ENCODE peak calls at places on chromosomes 2 and 18, in six cellular contexts. A, B, V, R, W and Z are unnamed samples.

GRCh38 chr2:174026122-174026845 is 61.1 kb upstream of the SP3 start:
- DNase-seq in A (peak), B (no peak), V (no peak), R (no peak), W (no peak), Z (no peak)

GRCh38 chr18:31740180-31740579 is 20.5 kb downstream of the SLC25A52 start:
- DNase-seq in A (no peak), B (peak), V (no peak), R (no peak), W (no peak), Z (no peak)

GRCh38 chr2:218875692-218876246 is 4.9 kb upstream of the WNT10A start:
- DNase-seq in A (no peak), B (no peak), V (no peak), R (no peak), W (no peak), Z (no peak)

GRCh38 chr2:7915302-7916200 is 766.3 kb upstream of the ID2 start:
- DNase-seq in A (no peak), B (no peak), V (no peak), R (no peak), W (no peak), Z (no peak)

GRCh38 chr2:202831241-202831997 is 40.1 kb downstream of the ICA1L start:
- DNase-seq in A (no peak), B (peak), V (no peak), R (no peak), W (no peak), Z (no peak)

GRCh38 chr2:109594246-109594900 is 19.4 kb downstream of the SEPTIN10 start:
- DNase-seq in A (no peak), B (no peak), V (no peak), R (no peak), W (no peak), Z (no peak)

GRCh38 chr2:239726091-239726591 is 299.0 kb downstream of the NDUFA10 start:
- DNase-seq in A (peak), B (no peak), V (no peak), R (peak), W (no peak), Z (no peak)

GRCh38 chr2:138867341-138867740 is 87.2 kb upstream of the NXPH2 start:
- DNase-seq in A (no peak), B (no peak), V (no peak), R (no peak), W (no peak), Z (no peak)

GRCh38 chr18:43279015-43279758 is 1.9 kb upstream of the SYT4 start:
- DNase-seq in A (no peak), B (no peak), V (no peak), R (no peak), W (no peak), Z (no peak)

GRCh38 chr18:7897119-7897518 is 330.0 kb downstream of the PTPRM start:
- DNase-seq in A (no peak), B (no peak), V (no peak), R (no peak), W (no peak), Z (no peak)

GRCh38 chr2:133607679-133608078 is 39.4 kb upstream of the NCKAP5 start:
- DNase-seq in A (no peak), B (no peak), V (no peak), R (no peak), W (no peak), Z (no peak)

GRCh38 chr2:8544786-8545631 is 136.8 kb upstream of the ID2 start:
- DNase-seq in A (peak), B (peak), V (peak), R (peak), W (no peak), Z (no peak)

GRCh38 chr2:68653538-68653982 is 10.2 kb downstream of the PROKR1 start:
- DNase-seq in A (no peak), B (no peak), V (no peak), R (no peak), W (no peak), Z (no peak)

GRCh38 chr2:205769494-205769848 is 87.2 kb downstream of the NRP2 start:
- DNase-seq in A (no peak), B (no peak), V (no peak), R (no peak), W (no peak), Z (no peak)

GRCh38 chr2:71291398-71291797 is 40.2 kb upstream of the ZNF638 start:
- DNase-seq in A (no peak), B (no peak), V (no peak), R (no peak), W (no peak), Z (no peak)

GRCh38 chr2:74181739-74182138 is 3.1 kb upstream of the MOB1A start:
- DNase-seq in A (no peak), B (peak), V (peak), R (peak), W (no peak), Z (no peak)

GRCh38 chr2:194559964-194560363 is 1097.1 kb upstream of the SLC39A10 start:
- DNase-seq in A (no peak), B (no peak), V (no peak), R (no peak), W (no peak), Z (no peak)

GRCh38 chr2:127674241-127675209 is 805 bp downstream of the LIMS2 start:
- DNase-seq in A (peak), B (no peak), V (no peak), R (no peak), W (no peak), Z (peak)

GRCh38 chr2:43106767-43107527 is 119.5 kb downstream of the ZFP36L2 start:
- DNase-seq in A (no peak), B (no peak), V (no peak), R (no peak), W (no peak), Z (no peak)

GRCh38 chr2:223681125-223681524 is 79.0 kb upstream of the SCG2 start:
- DNase-seq in A (no peak), B (no peak), V (no peak), R (no peak), W (no peak), Z (no peak)

GRCh38 chr18:79682896-79683625 is 3.5 kb downstream of the CTDP1 start:
- DNase-seq in A (no peak), B (no peak), V (no peak), R (no peak), W (no peak), Z (no peak)

GRCh38 chr2:147051248-147051647 is 793.6 kb upstream of the ACVR2A start:
- DNase-seq in A (no peak), B (no peak), V (no peak), R (no peak), W (no peak), Z (no peak)

GRCh38 chr18:68995675-68996074 is 197.8 kb downstream of the CCDC102B start:
- DNase-seq in A (no peak), B (no peak), V (no peak), R (no peak), W (no peak), Z (no peak)

DNA sequence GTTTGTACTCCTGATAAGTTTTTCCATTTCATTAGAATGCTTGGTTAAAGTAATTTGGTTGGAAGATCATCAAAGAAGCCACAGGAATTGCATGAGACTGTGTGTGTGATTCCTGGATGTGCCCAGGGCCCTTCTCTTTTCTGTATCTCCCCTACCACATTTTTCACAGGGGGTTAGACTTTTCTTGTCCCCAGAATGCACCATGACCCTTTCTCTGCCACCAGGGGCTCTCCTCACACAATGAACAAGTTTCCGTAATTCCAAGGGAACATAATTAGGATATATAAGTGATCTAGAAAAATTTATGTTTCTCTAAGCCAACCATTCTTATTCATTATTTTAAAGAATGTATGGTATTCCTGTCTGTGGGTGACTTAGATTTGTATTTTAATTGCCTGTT is 291.8 kb downstream of the NEDD4L start:
- DNase-seq in A (no peak), B (no peak), V (no peak), R (no peak), W (no peak), Z (no peak)
- TF ChIP-seq CTCF in A (no peak), B (no peak), V (no peak), R (no peak), W (no peak), Z (peak)

GRCh38 chr2:95313296-95314265 is 16.4 kb downstream of the KCNIP3 start:
- DNase-seq in A (no peak), B (no peak), V (no peak), R (no peak), W (no peak), Z (no peak)

GRCh38 chr2:95314598-95314963 is 17.4 kb downstream of the KCNIP3 start:
- DNase-seq in A (no peak), B (no peak), V (no peak), R (no peak), W (no peak), Z (peak)

GRCh38 chr2:95315801-95316411 is 18.8 kb downstream of the KCNIP3 start:
- DNase-seq in A (no peak), B (no peak), V (no peak), R (no peak), W (no peak), Z (no peak)

GRCh38 chr2:95316466-95317122 is 19.4 kb downstream of the KCNIP3 start:
- DNase-seq in A (no peak), B (no peak), V (no peak), R (no peak), W (no peak), Z (no peak)

GRCh38 chr2:95314964-95315611 is 17.9 kb downstream of the KCNIP3 start:
- DNase-seq in A (no peak), B (peak), V (no peak), R (no peak), W (peak), Z (peak)
- TF ChIP-seq CTCF in A (peak), B (peak), V (no peak), R (peak), W (no peak), Z (peak)

DNA sequence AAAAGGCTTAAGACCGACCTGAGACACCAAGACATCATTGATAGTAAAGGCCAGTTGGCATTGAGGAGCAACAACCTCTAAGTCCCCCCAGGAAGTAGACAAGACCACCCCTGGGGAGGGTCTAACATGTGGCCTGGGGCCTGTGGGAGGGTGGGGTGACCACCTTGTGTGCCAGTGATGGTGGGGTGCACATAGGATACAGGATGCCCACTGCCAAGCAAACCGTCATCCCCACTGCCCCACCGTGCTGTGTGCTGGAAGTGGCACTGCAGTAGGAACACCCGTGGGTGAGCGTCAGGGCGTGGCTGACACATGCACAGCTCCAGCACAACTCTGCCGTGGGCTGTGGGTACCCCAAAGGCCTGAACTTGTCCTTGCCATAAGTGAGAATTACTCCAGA is 84.3 kb upstream of the LGALSL start:
- DNase-seq in A (no peak), B (no peak), V (no peak), R (no peak), W (no peak), Z (no peak)
- TF ChIP-seq CTCF in A (no peak), B (no peak), V (no peak), R (no peak), W (no peak), Z (no peak)

GRCh38 chr2:157782057-157782845 is 93.9 kb downstream of the ACVR1 start:
- DNase-seq in A (no peak), B (no peak), V (no peak), R (no peak), W (no peak), Z (no peak)
- TF ChIP-seq CTCF in A (no peak), B (peak), V (no peak), R (no peak), W (no peak), Z (no peak)

GRCh38 chr2:178704876-178705275 is 102.3 kb downstream of the TTN start:
- DNase-seq in A (no peak), B (no peak), V (no peak), R (no peak), W (no peak), Z (no peak)
- TF ChIP-seq CTCF in A (no peak), B (no peak), V (no peak), R (no peak), W (no peak), Z (no peak)

GRCh38 chr2:235976516-235976915 is 191.7 kb downstream of the GBX2 start:
- DNase-seq in A (no peak), B (no peak), V (no peak), R (no peak), W (no peak), Z (no peak)
- TF ChIP-seq CTCF in A (no peak), B (no peak), V (no peak), R (no peak), W (no peak), Z (no peak)

GRCh38 chr18:38579764-38580163 is 1014.2 kb upstream of the CELF4 start:
- DNase-seq in A (no peak), B (no peak), V (no peak), R (no peak), W (no peak), Z (no peak)
- TF ChIP-seq CTCF in A (no peak), B (no peak), V (no peak), R (no peak), W (no peak), Z (no peak)